ENCODE peak calls at places on chromosomes 3 and 15, in six cellular contexts. H, S, A, Y, I and L are unnamed samples. For H3K27me3, the result is how much of the 10 kb centered on the place peaks cover.

GRCh38 chr3:128319107-128319506 is 147.6 kb downstream of the DNAJB8 start:
- DNase-seq in A (no peak), Y (peak), H (no peak), I (no peak), S (peak), L (no peak)

GRCh38 chr15:80735344-80735743 is 40.2 kb downstream of the ABHD17C start:
- DNase-seq in A (no peak), Y (no peak), S (no peak), I (no peak), H (no peak), L (no peak)

GRCh38 chr15:56325186-56325585 is 40.0 kb upstream of the TEX9 start:
- DNase-seq in A (no peak), H (no peak), I (no peak), Y (no peak), S (no peak), L (no peak)

GRCh38 chr3:81744366-81744765 is 17.1 kb downstream of the GBE1 start:
- DNase-seq in S (no peak), A (peak), Y (no peak), H (no peak), I (peak), L (no peak)

GRCh38 chr15:63469190-63469589 is 35.2 kb upstream of the USP3 start:
- DNase-seq in Y (no peak), I (no peak), H (no peak), A (no peak), S (no peak), L (no peak)

GRCh38 chr15:70902105-70902504 is 9.5 kb downstream of the LRRC49 start:
- DNase-seq in H (no peak), S (no peak), A (no peak), I (no peak), Y (no peak), L (no peak)

GRCh38 chr3:33921608-33922007 is 123.2 kb downstream of the PDCD6IP start:
- DNase-seq in S (no peak), I (no peak), H (no peak), A (no peak), Y (no peak), L (no peak)

GRCh38 chr3:149717391-149718056 is 34.8 kb downstream of the COMMD2 start:
- DNase-seq in Y (peak), A (peak), I (no peak), S (peak), H (no peak), L (peak)

GRCh38 chr15:97082835-97083234 is 752.3 kb downstream of the NR2F2 start:
- DNase-seq in Y (no peak), S (no peak), A (no peak), I (no peak), H (no peak), L (peak)

GRCh38 chr3:55724851-55725250 is 237.7 kb upstream of the WNT5A start:
- DNase-seq in S (no peak), Y (no peak), A (no peak), H (no peak), I (no peak), L (peak)

GRCh38 chr3:55376753-55377347 is 110.3 kb downstream of the WNT5A start:
- DNase-seq in A (no peak), H (no peak), Y (no peak), S (no peak), I (no peak), L (no peak)

GRCh38 chr3:44444896-44445691 is 32.4 kb downstream of the ZNF445 start:
- DNase-seq in I (no peak), A (no peak), Y (no peak), H (no peak), S (no peak), L (no peak)

GRCh38 chr3:143648708-143649107 is 199.6 kb downstream of the SLC9A9 start:
- DNase-seq in Y (no peak), A (no peak), H (no peak), I (no peak), S (no peak), L (no peak)

GRCh38 chr15:38251726-38252480 is 733 bp upstream of the SPRED1 start:
- DNase-seq in I (peak), A (peak), Y (peak), H (peak), S (peak), L (peak)

GRCh38 chr15:61479601-61480000 is 250.5 kb upstream of the RORA start:
- DNase-seq in H (no peak), S (no peak), Y (no peak), I (no peak), A (no peak), L (no peak)

GRCh38 chr15:99729327-99729726 is 3.9 kb downstream of the LYSMD4 start:
- DNase-seq in I (no peak), Y (no peak), S (no peak), H (no peak), A (no peak), L (no peak)

GRCh38 chr3:52046186-52046913 is 10.0 kb downstream of the DUSP7 start:
- DNase-seq in I (no peak), S (no peak), A (peak), H (peak), Y (no peak), L (no peak)

GRCh38 chr15:99385865-99386264 is 134.6 kb downstream of the LRRC28 start:
- DNase-seq in I (no peak), H (peak), Y (no peak), A (peak), S (peak), L (peak)

GRCh38 chr3:66463054-66463631 is 37.7 kb downstream of the LRIG1 start:
- DNase-seq in I (no peak), A (no peak), H (no peak), S (no peak), Y (no peak), L (no peak)

DNA sequence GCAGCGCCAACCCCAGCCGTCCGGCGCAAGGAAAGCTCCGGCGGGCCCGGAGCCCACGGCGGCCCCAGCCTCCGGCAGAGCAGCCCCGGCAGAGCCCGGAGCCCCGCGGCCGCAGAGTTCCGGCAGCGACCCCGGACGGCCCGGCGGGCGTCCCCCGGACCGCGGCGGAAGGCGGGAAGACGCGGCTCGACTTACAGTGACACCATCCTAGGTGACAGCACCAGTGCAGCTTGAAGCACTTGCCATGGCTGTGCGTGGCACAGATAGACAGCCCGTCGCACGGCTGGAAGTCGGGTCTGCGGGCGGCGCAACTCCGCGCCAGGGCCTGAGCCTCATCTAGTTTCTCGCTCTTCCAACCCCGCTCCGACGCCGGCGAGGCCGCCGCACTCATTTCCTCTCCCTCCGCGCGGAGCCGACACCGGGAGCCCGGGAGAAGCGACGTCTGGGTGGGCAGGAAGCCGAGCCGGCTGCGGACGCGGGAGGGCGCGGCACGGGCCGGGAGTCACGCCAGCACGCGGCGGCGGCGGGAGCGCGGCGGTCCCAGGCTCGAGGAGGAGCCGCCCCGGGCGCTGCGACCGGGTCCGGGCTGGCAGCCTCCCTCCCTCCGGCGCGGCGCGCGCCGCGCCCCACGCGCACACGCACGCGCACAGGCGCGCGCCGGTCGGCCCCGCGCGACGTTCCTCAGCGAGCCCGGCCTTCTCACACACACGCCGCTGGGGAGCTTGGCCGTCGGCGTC is at the start of gene C3orf70:
- DNase-seq in H (peak), A (peak), S (peak), I (no peak), Y (peak), L (peak)
- TF ChIP-seq POLR2A in H (no peak), A (peak), S (peak), I (no peak), Y (no peak), L (no peak)

GRCh38 chr15:55196458-55197361 is at the start of gene RSL24D1:
- DNase-seq in Y (peak), I (peak), S (peak), A (peak), H (peak), L (peak)
- H3K27me3 ChIP-seq in Y (under half), I (under half), S (under half), A (under half), H (under half), L (under half)

GRCh38 chr15:74775132-74775562 is 6.7 kb upstream of the CSK start:
- DNase-seq in A (no peak), I (no peak), H (no peak), Y (no peak), S (no peak), L (no peak)

GRCh38 chr15:74775894-74776293 is 6.0 kb upstream of the CSK start:
- DNase-seq in Y (no peak), A (no peak), S (no peak), I (no peak), H (no peak), L (no peak)

GRCh38 chr15:74778599-74778970 is 3.3 kb upstream of the CSK start:
- DNase-seq in Y (no peak), H (no peak), A (no peak), S (no peak), I (no peak), L (no peak)

GRCh38 chr15:74777769-74778598 is 3.9 kb upstream of the CSK start:
- DNase-seq in I (no peak), H (no peak), Y (no peak), A (no peak), S (no peak), L (no peak)

DNA sequence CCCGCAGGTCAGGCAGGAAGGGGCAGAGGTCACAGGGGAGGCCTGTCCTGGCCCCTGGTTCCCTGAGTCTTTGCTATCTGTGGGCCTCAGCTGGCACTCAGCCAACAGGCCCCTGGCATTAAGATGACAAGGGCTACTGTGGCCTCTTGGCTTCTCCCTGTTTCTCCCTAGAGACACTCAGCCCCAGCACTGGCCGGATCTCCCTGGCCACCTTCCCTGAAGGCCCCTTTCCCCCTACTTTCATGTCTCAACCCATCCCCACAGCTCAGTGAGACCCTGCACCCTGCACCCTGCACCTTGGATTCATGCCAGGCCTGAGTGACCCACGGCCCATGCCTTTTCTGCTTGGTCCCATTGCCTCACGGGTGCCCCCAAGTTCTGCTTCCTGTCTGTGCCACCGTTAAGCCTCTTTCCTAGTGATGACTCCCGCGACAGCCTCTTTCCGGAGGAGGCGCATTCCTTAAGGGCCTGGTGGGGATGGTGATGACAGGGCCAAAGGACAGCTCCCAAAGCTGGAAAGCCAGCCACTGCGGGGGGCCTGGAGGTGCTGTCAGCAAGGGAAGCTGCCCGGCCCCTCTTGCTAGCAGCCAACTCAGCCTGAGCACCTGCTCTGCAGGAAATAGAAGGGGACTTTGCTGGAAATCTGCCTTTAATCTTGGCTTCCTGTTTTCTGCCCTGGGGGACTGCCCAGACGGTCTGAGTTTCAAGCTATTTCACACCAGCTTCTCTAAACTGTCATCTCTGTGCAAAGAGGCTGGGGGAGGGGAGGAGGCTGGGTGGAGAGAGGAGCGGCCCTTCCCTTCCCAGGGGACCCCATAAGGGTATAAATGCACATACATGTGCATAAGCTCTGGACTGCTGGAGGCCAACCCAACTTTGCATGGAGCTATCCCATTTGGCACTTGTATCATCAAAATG is 4.8 kb upstream of the CSK start:
- DNase-seq in I (no peak), Y (no peak), A (no peak), S (no peak), H (no peak), L (no peak)
- TF ChIP-seq POLR2A in I (no peak), Y (no peak), A (no peak), S (no peak), H (no peak), L (no peak)

GRCh38 chr3:133932009-133932408 is 36.3 kb upstream of the RAB6B start:
- DNase-seq in A (no peak), I (no peak), H (no peak), Y (no peak), S (no peak), L (no peak)

GRCh38 chr3:133931084-133931483 is 35.4 kb upstream of the RAB6B start:
- DNase-seq in A (no peak), I (no peak), S (no peak), Y (no peak), H (no peak), L (no peak)

GRCh38 chr3:133928903-133929607 is 33.4 kb upstream of the RAB6B start:
- DNase-seq in Y (no peak), I (no peak), A (no peak), S (no peak), H (no peak), L (no peak)

GRCh38 chr3:133928136-133928893 is 32.6 kb upstream of the RAB6B start:
- DNase-seq in Y (no peak), H (no peak), I (no peak), A (no peak), S (no peak), L (no peak)

GRCh38 chr3:133930341-133930933 is 34.8 kb upstream of the RAB6B start:
- DNase-seq in I (no peak), Y (no peak), H (no peak), A (no peak), S (no peak), L (peak)
- H3K27me3 ChIP-seq in I (under half), Y (under half), H (under half), A (under half), S (under half), L (under half)

GRCh38 chr3:106862067-106862466 is 515.2 kb upstream of the CCDC54 start:
- DNase-seq in A (no peak), S (no peak), I (no peak), Y (no peak), H (no peak), L (no peak)
- TF ChIP-seq POLR2A in A (no peak), S (no peak), I (no peak), Y (no peak), H (no peak), L (no peak)